ENCODE peak calls at places on chromosomes 5 and 9, in four cellular contexts. T is Panc1, E is HepG2, C is K562. I is an unnamed sample. For H3K9me3, the result is how much of the 10 kb centered on the place peaks cover.

GRCh38 chr9:101848485-101848919 is 110.1 kb upstream of the GRIN3A start:
- DNase-seq in T (no peak), E (no peak), C (peak), I (no peak)

GRCh38 chr5:73652391-73652790 is 26.4 kb downstream of the ARHGEF28 start:
- DNase-seq in T (no peak), E (no peak), C (no peak), I (no peak)

GRCh38 chr5:120599576-120599975 is 135.5 kb downstream of the PRR16 start:
- DNase-seq in T (no peak), E (no peak), C (peak), I (no peak)

GRCh38 chr5:110917161-110917875 is 154.2 kb upstream of the TSLP start:
- DNase-seq in T (no peak), E (no peak), C (no peak), I (no peak)

GRCh38 chr5:144815131-144815530 is 644.5 kb downstream of the KCTD16 start:
- DNase-seq in T (no peak), E (no peak), C (no peak), I (no peak)

GRCh38 chr9:112332272-112332671 is 1.1 kb downstream of the PTBP3 start:
- DNase-seq in T (no peak), E (no peak), C (no peak), I (no peak)

GRCh38 chr9:96022445-96023031 is 147.0 kb downstream of the ERCC6L2 start:
- DNase-seq in T (no peak), E (no peak), C (peak), I (no peak)

GRCh38 chr5:101260857-101261256 is 357.8 kb upstream of the ST8SIA4 start:
- DNase-seq in T (no peak), E (no peak), C (no peak), I (no peak)

GRCh38 chr5:128213340-128213739 is 129.8 kb downstream of the SLC12A2 start:
- DNase-seq in T (peak), E (peak), C (peak), I (peak)

GRCh38 chr5:151925396-151925750 is 722 bp upstream of the GLRA1 start:
- DNase-seq in T (no peak), E (no peak), C (no peak), I (no peak)

GRCh38 chr5:137718611-137719010 is 17.3 kb downstream of the KLHL3 start:
- DNase-seq in T (no peak), E (no peak), C (no peak), I (no peak)

GRCh38 chr9:136527721-136528710 is 17.8 kb downstream of the NOTCH1 start:
- DNase-seq in T (no peak), E (no peak), C (peak), I (no peak)

GRCh38 chr5:157076558-157076957 is 17.6 kb upstream of the HAVCR1 start:
- DNase-seq in T (no peak), E (no peak), C (no peak), I (no peak)

GRCh38 chr9:4182831-4183230 is 117.0 kb downstream of the GLIS3 start:
- DNase-seq in T (no peak), E (no peak), C (no peak), I (no peak)

GRCh38 chr5:157184117-157184516 is 3.5 kb downstream of the ITK start:
- DNase-seq in T (no peak), E (no peak), C (no peak), I (no peak)

GRCh38 chr5:96893342-96893741 is 17.0 kb downstream of the ERAP2 start:
- DNase-seq in T (no peak), E (no peak), C (no peak), I (no peak)

GRCh38 chr9:7912037-7912535 is 112.5 kb upstream of the DMAC1 start:
- DNase-seq in T (no peak), E (no peak), C (no peak), I (no peak)

GRCh38 chr5:109911731-109912130 is 222.0 kb downstream of the MAN2A1 start:
- DNase-seq in T (no peak), E (no peak), C (no peak), I (no peak)

GRCh38 chr9:74499770-74500583 is 2.8 kb downstream of the RORB start:
- DNase-seq in T (no peak), E (no peak), C (no peak), I (no peak)

DNA sequence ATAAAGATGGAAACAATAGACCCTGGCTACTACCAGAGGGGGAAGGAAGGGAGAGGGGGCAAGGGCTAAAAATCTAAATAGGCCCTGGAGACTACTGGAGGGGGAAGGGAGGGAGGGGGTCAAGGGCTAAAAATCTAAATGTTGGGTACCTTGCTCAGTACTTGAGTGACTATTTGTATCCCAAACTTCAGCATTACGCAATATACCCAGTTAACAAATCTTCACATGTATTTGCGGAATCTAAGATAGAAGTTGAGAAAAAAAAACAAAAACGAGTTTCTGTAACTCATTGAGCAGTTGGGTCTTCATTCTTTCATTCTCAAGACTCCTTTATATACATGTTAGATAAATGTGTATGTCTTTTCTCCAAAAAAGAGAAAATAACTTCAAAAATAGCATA is 537.4 kb downstream of the TAF11L14 start:
- DNase-seq in T (no peak), E (no peak), C (no peak), I (no peak)
- TF ChIP-seq TCF7L2 in T (no peak), E (no peak), C (no peak), I (no peak)

GRCh38 chr5:98540056-98540455 is 233.4 kb upstream of the RGMB start:
- DNase-seq in T (no peak), E (no peak), C (no peak), I (no peak)

GRCh38 chr5:98543490-98543889 is 230.0 kb upstream of the RGMB start:
- DNase-seq in T (no peak), E (no peak), C (no peak), I (no peak)

DNA sequence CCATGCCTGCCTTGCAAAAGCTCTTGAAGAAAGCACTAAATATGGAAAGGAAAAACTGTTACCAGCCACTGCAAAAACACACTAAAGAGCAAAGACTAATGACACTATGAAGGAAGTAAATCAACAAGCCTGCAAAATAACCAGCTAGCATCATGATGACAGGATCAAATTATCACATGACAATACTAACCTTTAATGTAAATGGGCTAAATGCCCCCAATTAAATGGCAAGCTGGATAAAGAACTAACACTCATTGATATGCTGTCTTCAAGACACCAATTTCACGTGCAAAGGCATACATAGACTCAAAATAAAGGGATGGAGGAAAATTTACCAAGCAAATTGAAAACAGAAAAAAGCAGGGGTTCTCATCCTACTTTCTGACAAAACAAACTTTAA is 231.8 kb upstream of the RGMB start:
- DNase-seq in T (no peak), E (no peak), C (no peak), I (no peak)
- H3K9me3 ChIP-seq in T (under half), E (under half), C (under half), I (under half)

GRCh38 chr9:133676450-133676849 is 40.3 kb downstream of the DBH start:
- DNase-seq in T (no peak), E (no peak), C (no peak), I (no peak)
- TF ChIP-seq TCF7L2 in T (no peak), E (no peak), C (no peak), I (no peak)

DNA sequence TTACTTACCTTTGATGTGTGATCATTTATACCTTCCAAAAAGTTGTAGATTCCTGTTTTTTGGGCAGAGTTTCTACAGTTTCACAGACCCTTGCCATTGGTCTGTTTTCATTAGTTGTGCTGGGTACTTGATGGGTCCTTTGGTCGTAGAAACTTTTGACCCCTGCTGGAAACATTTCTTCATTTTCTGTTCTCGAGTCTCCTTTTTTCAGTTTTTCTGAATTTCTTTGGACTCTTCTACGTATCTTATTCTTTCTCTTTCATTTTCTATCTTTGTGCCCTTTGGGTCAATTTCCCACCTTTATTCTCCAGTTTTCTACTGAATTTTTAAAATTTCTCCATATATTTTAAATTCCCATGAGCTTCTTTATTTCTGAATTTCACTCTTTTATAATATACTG is 16.7 kb downstream of the AP3S1 start:
- DNase-seq in T (no peak), E (no peak), C (no peak), I (no peak)
- H3K9me3 ChIP-seq in T (under half), E (under half), C (under half), I (under half)

DNA sequence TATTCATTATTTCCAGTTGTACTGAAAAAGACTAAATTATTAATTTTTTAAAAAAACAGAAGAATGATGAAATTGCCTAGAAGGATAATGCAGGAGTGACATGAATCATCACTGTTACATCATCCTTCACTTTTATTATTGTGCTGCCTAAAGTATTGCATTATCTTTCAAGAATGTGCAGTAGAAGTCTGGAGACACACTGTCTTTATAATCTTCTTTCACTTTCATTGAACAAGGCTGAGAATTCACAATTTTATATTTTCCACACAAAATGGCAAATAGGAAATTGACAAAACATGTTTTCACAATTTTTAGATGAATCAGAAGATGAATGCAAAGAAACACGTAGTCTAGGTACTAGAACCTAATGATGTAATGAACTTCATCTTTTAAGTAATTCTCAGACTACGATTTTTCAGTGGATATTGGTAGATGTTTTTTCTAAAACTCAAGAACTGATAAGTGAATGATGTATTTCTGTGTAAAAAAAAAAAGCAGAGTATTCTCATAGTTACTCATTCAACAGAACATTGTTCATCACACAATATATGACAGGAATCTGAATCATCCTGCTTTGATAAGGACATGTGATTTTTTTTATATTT is 131.5 kb upstream of the GRHPR start:
- DNase-seq in T (peak), E (no peak), C (no peak), I (peak)
- TF ChIP-seq TCF7L2 in T (no peak), E (no peak), C (no peak), I (no peak)

GRCh38 chr5:179079165-179079987 is 19.2 kb downstream of the ZNF354C start:
- DNase-seq in T (no peak), E (no peak), C (no peak), I (no peak)
- H3K9me3 ChIP-seq in T (half or more), E (half or more), C (under half), I (under half)

DNA sequence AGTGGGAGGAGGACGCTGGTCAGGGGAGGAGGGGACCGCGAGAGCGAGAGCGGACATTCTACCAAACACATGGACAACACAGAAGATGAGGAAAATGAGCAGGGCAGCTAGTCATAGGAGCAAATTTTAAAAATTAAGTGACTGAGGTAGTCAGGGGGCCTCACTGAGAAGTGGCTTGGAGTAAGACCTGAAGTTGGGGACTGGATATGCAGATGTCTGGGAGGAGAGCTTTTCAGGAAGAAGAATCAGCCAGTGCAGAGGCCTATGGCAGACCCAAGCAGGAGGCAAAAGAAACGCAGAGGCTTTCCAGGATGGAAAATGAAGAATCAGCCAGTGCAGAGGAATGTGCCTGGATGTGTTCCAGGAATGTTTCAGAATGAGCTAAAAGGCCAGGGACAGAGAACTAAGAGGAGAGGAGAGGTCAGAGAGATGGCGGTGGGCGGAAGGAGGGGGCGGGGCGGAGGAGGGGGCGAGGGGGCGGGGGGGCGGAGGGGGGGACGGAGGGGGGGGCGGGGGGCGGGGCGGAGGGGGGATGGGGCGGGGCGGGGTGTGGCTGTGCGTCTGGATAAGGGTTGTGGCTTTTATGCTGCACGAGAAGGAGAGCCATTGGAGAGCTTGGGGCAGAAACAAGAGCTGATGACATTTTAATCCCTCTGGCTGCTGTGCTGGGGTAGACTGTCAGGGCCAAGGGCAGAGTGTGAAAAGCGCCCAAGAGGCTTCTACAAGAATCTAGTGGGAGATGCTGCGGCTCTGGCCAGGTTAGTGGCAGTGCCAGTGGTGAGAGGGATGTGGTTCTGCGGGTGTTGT is 129.6 kb downstream of the KCNIP1 start:
- DNase-seq in T (peak), E (peak), C (peak), I (peak)
- TF ChIP-seq TCF7L2 in T (no peak), E (no peak), C (no peak), I (no peak)

DNA sequence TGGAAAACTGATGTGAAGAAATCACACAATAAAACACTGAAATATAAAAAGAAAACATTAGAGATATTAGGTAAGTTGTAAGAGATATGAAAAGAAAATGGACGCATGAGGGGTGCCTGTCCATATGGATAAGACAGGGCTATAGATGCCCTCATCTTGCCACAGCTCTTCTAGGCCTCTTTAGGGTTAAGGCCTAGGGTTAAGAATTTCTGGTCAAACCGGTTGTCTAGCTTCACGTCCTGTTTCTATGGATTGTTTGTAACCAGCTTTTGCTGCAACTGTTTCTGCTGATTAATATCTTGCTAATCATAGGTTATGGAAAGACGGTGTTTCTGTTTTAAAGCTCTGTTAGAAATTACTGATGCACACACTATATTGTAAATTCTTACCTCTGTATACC is 389.9 kb upstream of the CTNND2 start:
- DNase-seq in T (no peak), E (no peak), C (no peak), I (no peak)
- H3K9me3 ChIP-seq in T (under half), E (half or more), C (under half), I (under half)

DNA sequence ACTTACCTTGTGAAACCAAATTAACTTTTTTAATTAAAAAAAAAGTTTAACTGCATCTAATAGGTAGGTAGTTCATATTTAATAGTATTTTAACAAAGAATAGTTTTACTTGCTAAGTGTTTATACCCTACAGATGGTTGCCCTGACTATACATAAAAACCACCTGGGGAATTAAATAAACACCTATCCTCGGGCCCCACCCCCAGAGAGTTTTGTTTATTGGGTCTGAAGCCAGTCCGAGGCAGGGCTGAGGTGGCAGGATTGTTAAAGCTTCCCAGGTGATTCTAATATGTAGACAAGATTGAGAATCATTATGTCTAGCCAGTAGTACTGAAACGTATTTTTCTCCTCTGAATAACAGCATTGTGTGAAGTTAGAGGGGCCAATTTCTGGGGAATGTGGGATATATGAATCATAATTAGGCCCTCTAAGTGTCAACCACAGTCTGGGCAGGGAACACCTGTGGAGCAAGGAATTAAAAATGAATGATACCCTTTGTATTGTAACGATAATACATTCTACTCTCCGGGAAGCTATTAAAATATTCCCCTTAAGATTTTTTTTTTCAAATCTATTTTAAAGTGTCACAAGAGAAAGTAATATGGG is 5.6 kb upstream of the PAM start:
- DNase-seq in T (no peak), E (no peak), C (no peak), I (peak)
- TF ChIP-seq TCF7L2 in T (no peak), E (no peak), C (no peak), I (no peak)

GRCh38 chr5:86671536-86671935 is 53.8 kb downstream of the COX7C start:
- DNase-seq in T (no peak), E (no peak), C (no peak), I (no peak)
- H3K9me3 ChIP-seq in T (under half), E (under half), C (under half), I (under half)